ENCODE peak calls at places on chromosome 14, in five cellular contexts. One of them, this sample, is unnamed.

GRCh38 chr14:59474172-59474571 is 9.0 kb upstream of the GPR135 start:
- DNase-seq in transverse colon: no peak
- DNase-seq in aorta: no peak
- DNase-seq in lower lobe of right lung: no peak
- DNase-seq in ascending aorta: no peak
- DNase-seq in this sample: no peak

GRCh38 chr14:106883218-106883692 is 1356.9 kb downstream of the TMEM121 start:
- DNase-seq in transverse colon: no peak
- DNase-seq in aorta: peak; percentile 82
- DNase-seq in lower lobe of right lung: no peak
- DNase-seq in ascending aorta: no peak
- DNase-seq in this sample: no peak

GRCh38 chr14:44109041-44109440 is 398.0 kb downstream of the FSCB start:
- DNase-seq in transverse colon: no peak
- DNase-seq in aorta: no peak
- DNase-seq in lower lobe of right lung: no peak
- DNase-seq in ascending aorta: no peak
- DNase-seq in this sample: no peak

GRCh38 chr14:69606258-69606657 is 5.1 kb upstream of the SUSD6 start:
- DNase-seq in transverse colon: peak; percentile 56
- DNase-seq in aorta: no peak
- DNase-seq in lower lobe of right lung: peak; percentile 75
- DNase-seq in ascending aorta: no peak
- DNase-seq in this sample: no peak

GRCh38 chr14:51552768-51553426 is 98.8 kb upstream of the FRMD6 start:
- DNase-seq in transverse colon: no peak
- DNase-seq in aorta: no peak
- DNase-seq in lower lobe of right lung: no peak
- DNase-seq in ascending aorta: no peak
- DNase-seq in this sample: no peak

GRCh38 chr14:77074969-77075368 is 23.1 kb upstream of the CIPC start:
- DNase-seq in transverse colon: no peak
- DNase-seq in aorta: no peak
- DNase-seq in lower lobe of right lung: no peak
- DNase-seq in ascending aorta: no peak
- DNase-seq in this sample: no peak

GRCh38 chr14:51365241-51365940 is 125.3 kb downstream of the TMX1 start:
- DNase-seq in transverse colon: no peak
- DNase-seq in aorta: no peak
- DNase-seq in lower lobe of right lung: no peak
- DNase-seq in ascending aorta: no peak
- DNase-seq in this sample: no peak

GRCh38 chr14:79585845-79586244 is 625.5 kb downstream of the DIO2 start:
- DNase-seq in transverse colon: no peak
- DNase-seq in aorta: no peak
- DNase-seq in lower lobe of right lung: no peak
- DNase-seq in ascending aorta: no peak
- DNase-seq in this sample: no peak

GRCh38 chr14:100879194-100879593 is 24.3 kb downstream of the RTL1 start:
- DNase-seq in transverse colon: no peak
- DNase-seq in aorta: peak; percentile 43
- DNase-seq in lower lobe of right lung: peak; percentile 18
- DNase-seq in ascending aorta: no peak
- DNase-seq in this sample: no peak

GRCh38 chr14:49036236-49036635 is 549.9 kb downstream of the RPS29 start:
- DNase-seq in transverse colon: no peak
- DNase-seq in aorta: no peak
- DNase-seq in lower lobe of right lung: no peak
- DNase-seq in ascending aorta: no peak
- DNase-seq in this sample: no peak

GRCh38 chr14:44372807-44373497 is 134.1 kb downstream of the FSCB start:
- DNase-seq in transverse colon: no peak
- DNase-seq in aorta: no peak
- DNase-seq in lower lobe of right lung: no peak
- DNase-seq in ascending aorta: no peak
- DNase-seq in this sample: no peak

GRCh38 chr14:59161571-59162175 is 26.8 kb upstream of the DAAM1 start:
- DNase-seq in transverse colon: no peak
- DNase-seq in aorta: no peak
- DNase-seq in lower lobe of right lung: no peak
- DNase-seq in ascending aorta: peak; percentile 9
- DNase-seq in this sample: no peak

GRCh38 chr14:61387076-61387475 is 65.7 kb downstream of the PRKCH start:
- DNase-seq in transverse colon: no peak
- DNase-seq in aorta: no peak
- DNase-seq in lower lobe of right lung: no peak
- DNase-seq in ascending aorta: no peak
- DNase-seq in this sample: no peak

GRCh38 chr14:105877645-105878044 is 351.3 kb downstream of the TMEM121 start:
- DNase-seq in transverse colon: no peak
- DNase-seq in aorta: peak; percentile 61
- DNase-seq in lower lobe of right lung: peak; percentile 20
- DNase-seq in ascending aorta: no peak
- DNase-seq in this sample: no peak

GRCh38 chr14:106846218-106846617 is 1319.8 kb downstream of the TMEM121 start:
- DNase-seq in transverse colon: no peak
- DNase-seq in aorta: no peak
- DNase-seq in lower lobe of right lung: no peak
- DNase-seq in ascending aorta: no peak
- DNase-seq in this sample: no peak

GRCh38 chr14:22598896-22599244 is 770 bp downstream of the ABHD4 start:
- DNase-seq in transverse colon: peak; percentile 60
- DNase-seq in aorta: no peak
- DNase-seq in lower lobe of right lung: no peak
- DNase-seq in ascending aorta: no peak
- DNase-seq in this sample: no peak

GRCh38 chr14:92692822-92693226 is 55.6 kb downstream of the LGMN start:
- DNase-seq in transverse colon: peak; percentile 67
- DNase-seq in aorta: peak; percentile 81
- DNase-seq in lower lobe of right lung: peak; percentile 79
- DNase-seq in ascending aorta: no peak
- DNase-seq in this sample: peak; percentile 47

GRCh38 chr14:55721353-55721752 is 141.3 kb downstream of the KTN1 start:
- DNase-seq in transverse colon: no peak
- DNase-seq in aorta: no peak
- DNase-seq in lower lobe of right lung: no peak
- DNase-seq in ascending aorta: no peak
- DNase-seq in this sample: no peak

GRCh38 chr14:105517096-105517495 is 9.3 kb upstream of the TMEM121 start:
- DNase-seq in transverse colon: no peak
- DNase-seq in aorta: peak; percentile 15
- DNase-seq in lower lobe of right lung: no peak
- DNase-seq in ascending aorta: no peak
- DNase-seq in this sample: no peak

GRCh38 chr14:99663716-99664635 is 19.0 kb downstream of the HHIPL1 start:
- DNase-seq in transverse colon: no peak
- DNase-seq in aorta: no peak
- DNase-seq in lower lobe of right lung: no peak
- DNase-seq in ascending aorta: no peak
- DNase-seq in this sample: no peak

GRCh38 chr14:27686137-27686536 is 1080.5 kb upstream of the FOXG1 start:
- DNase-seq in transverse colon: no peak
- DNase-seq in aorta: no peak
- DNase-seq in lower lobe of right lung: no peak
- DNase-seq in ascending aorta: no peak
- DNase-seq in this sample: no peak

GRCh38 chr14:106564058-106564643 is 1037.8 kb downstream of the TMEM121 start:
- DNase-seq in transverse colon: peak; percentile 54
- DNase-seq in aorta: no peak
- DNase-seq in lower lobe of right lung: peak; percentile 57
- DNase-seq in ascending aorta: no peak
- DNase-seq in this sample: peak; percentile 60

GRCh38 chr14:82052778-82053177 is 519.1 kb upstream of the SEL1L start:
- DNase-seq in transverse colon: no peak
- DNase-seq in aorta: no peak
- DNase-seq in lower lobe of right lung: no peak
- DNase-seq in ascending aorta: no peak
- DNase-seq in this sample: no peak

GRCh38 chr14:71933026-71933587 is 878 bp downstream of the RGS6 start:
- DNase-seq in transverse colon: no peak
- DNase-seq in aorta: no peak
- DNase-seq in lower lobe of right lung: no peak
- DNase-seq in ascending aorta: no peak
- DNase-seq in this sample: peak; percentile 25

GRCh38 chr14:65790185-65790815 is 377.8 kb downstream of the FUT8 start:
- DNase-seq in transverse colon: no peak
- DNase-seq in aorta: no peak
- DNase-seq in lower lobe of right lung: no peak
- DNase-seq in ascending aorta: no peak
- DNase-seq in this sample: no peak

GRCh38 chr14:39432619-39433451 is 602 bp upstream of the FBXO33 start:
- DNase-seq in transverse colon: peak; percentile 95
- DNase-seq in aorta: peak; percentile 96
- DNase-seq in lower lobe of right lung: peak; percentile 94
- DNase-seq in ascending aorta: peak; percentile 63
- DNase-seq in this sample: peak; percentile 51

GRCh38 chr14:64611358-64612020 is 61.7 kb downstream of the PPP1R36 start:
- DNase-seq in transverse colon: no peak
- DNase-seq in aorta: no peak
- DNase-seq in lower lobe of right lung: no peak
- DNase-seq in ascending aorta: no peak
- DNase-seq in this sample: no peak

GRCh38 chr14:64700894-64701293 is 3.3 kb upstream of the PLEKHG3 start:
- DNase-seq in transverse colon: no peak
- DNase-seq in aorta: no peak
- DNase-seq in lower lobe of right lung: no peak
- DNase-seq in ascending aorta: no peak
- DNase-seq in this sample: no peak

GRCh38 chr14:80930836-80931389 is 10.6 kb downstream of the CEP128 start:
- DNase-seq in transverse colon: peak; percentile 33
- DNase-seq in aorta: no peak
- DNase-seq in lower lobe of right lung: no peak
- DNase-seq in ascending aorta: no peak
- DNase-seq in this sample: no peak

GRCh38 chr14:81273961-81274360 is 53.2 kb upstream of the GTF2A1 start:
- DNase-seq in transverse colon: no peak
- DNase-seq in aorta: no peak
- DNase-seq in lower lobe of right lung: no peak
- DNase-seq in ascending aorta: no peak
- DNase-seq in this sample: no peak

GRCh38 chr14:21352587-21352986 is 31.2 kb downstream of the SUPT16H start:
- DNase-seq in transverse colon: no peak
- DNase-seq in aorta: no peak
- DNase-seq in lower lobe of right lung: peak; percentile 60
- DNase-seq in ascending aorta: no peak
- DNase-seq in this sample: no peak

GRCh38 chr14:102279688-102280348 is 25.1 kb downstream of the MOK start:
- DNase-seq in transverse colon: no peak
- DNase-seq in aorta: no peak
- DNase-seq in lower lobe of right lung: no peak
- DNase-seq in ascending aorta: no peak
- DNase-seq in this sample: no peak

GRCh38 chr14:75141967-75142366 is 15.1 kb upstream of the NEK9 start:
- DNase-seq in transverse colon: no peak
- DNase-seq in aorta: no peak
- DNase-seq in lower lobe of right lung: no peak
- DNase-seq in ascending aorta: no peak
- DNase-seq in this sample: peak; percentile 26
- H3K4me1 ChIP-seq in transverse colon: peaks cover 25% of the 10 kb centered on the region
- H3K4me1 ChIP-seq in aorta: peaks cover 3% of the 10 kb centered on the region
- H3K4me1 ChIP-seq in lower lobe of right lung: peaks cover 88% of the 10 kb centered on the region
- H3K4me1 ChIP-seq in ascending aorta: peaks cover 8% of the 10 kb centered on the region
- H3K4me1 ChIP-seq in this sample: peaks cover 50% of the 10 kb centered on the region

GRCh38 chr14:103708750-103709187 is 6.5 kb downstream of the XRCC3 start:
- DNase-seq in transverse colon: no peak
- DNase-seq in aorta: peak; percentile 78
- DNase-seq in lower lobe of right lung: no peak
- DNase-seq in ascending aorta: no peak
- DNase-seq in this sample: no peak
- H3K36me3 ChIP-seq in transverse colon: no peaks in the 10 kb centered on the region
- H3K36me3 ChIP-seq in aorta: no peaks in the 10 kb centered on the region
- H3K36me3 ChIP-seq in lower lobe of right lung: peaks cover 36% of the 10 kb centered on the region
- H3K36me3 ChIP-seq in ascending aorta: peaks cover 38% of the 10 kb centered on the region
- H3K36me3 ChIP-seq in this sample: peaks cover 32% of the 10 kb centered on the region

DNA sequence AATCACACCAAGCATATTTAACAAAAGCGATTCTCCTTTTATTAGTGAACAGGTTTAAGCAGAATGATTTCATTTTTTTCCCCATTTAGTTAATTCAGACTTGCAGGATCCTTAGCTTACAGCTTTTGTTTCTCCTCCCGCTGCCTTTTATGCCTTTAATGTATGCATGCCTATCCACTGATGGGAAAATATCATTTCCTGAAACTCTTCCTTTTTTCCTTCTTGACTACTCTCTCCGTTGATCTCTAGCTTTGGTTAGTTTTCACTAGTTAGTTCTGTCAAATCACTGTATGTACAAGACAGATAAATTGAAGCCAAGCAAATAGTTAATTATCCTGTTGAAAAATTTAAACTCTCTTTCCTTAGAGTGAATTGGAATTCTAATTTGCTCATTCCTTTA is 26.3 kb downstream of the NKX2-1 start:
- DNase-seq in transverse colon: no peak
- DNase-seq in aorta: no peak
- DNase-seq in lower lobe of right lung: no peak
- DNase-seq in ascending aorta: no peak
- DNase-seq in this sample: no peak
- H3K9me3 ChIP-seq in transverse colon: no peaks in the 10 kb centered on the region
- H3K9me3 ChIP-seq in aorta: no peaks in the 10 kb centered on the region
- H3K9me3 ChIP-seq in lower lobe of right lung: no peaks in the 10 kb centered on the region
- H3K9me3 ChIP-seq in ascending aorta: no peaks in the 10 kb centered on the region
- H3K9me3 ChIP-seq in this sample: no peaks in the 10 kb centered on the region

GRCh38 chr14:94505206-94505605 is 4.1 kb downstream of the SERPINA12 start:
- DNase-seq in transverse colon: no peak
- DNase-seq in aorta: no peak
- DNase-seq in lower lobe of right lung: no peak
- DNase-seq in ascending aorta: no peak
- DNase-seq in this sample: no peak
- H3K4me1 ChIP-seq in transverse colon: no peaks in the 10 kb centered on the region
- H3K4me1 ChIP-seq in aorta: no peaks in the 10 kb centered on the region
- H3K4me1 ChIP-seq in lower lobe of right lung: no peaks in the 10 kb centered on the region
- H3K4me1 ChIP-seq in ascending aorta: no peaks in the 10 kb centered on the region
- H3K4me1 ChIP-seq in this sample: no peaks in the 10 kb centered on the region

This sample was measured in naive thymus-derived CD4-positive, alpha-beta T cell.